ENCODE peak calls at places on chromosome 1, in seven cellular contexts. E is effector CD4-positive, alpha-beta T cell; C is RPMI7951; D is occipital lobe; Z is stimulated activated CD8-positive, alpha-beta memory T cell treated with anti-CD3 and anti-CD28 coated beads, Interleukin-15, amount 100 ng/mL, for 1 hour; M is cardiac fibroblast; J is body of pancreas. N is an unnamed sample.

GRCh38 chr1:220391426-220391825 is 119.2 kb upstream of the RAB3GAP2 start:
- DNase-seq in E (no peak), C (no peak), D (no peak), Z (no peak), M (no peak), J (no peak), N (no peak)

GRCh38 chr1:234970731-234971476 is 157.7 kb downstream of the TOMM20 start:
- DNase-seq in E (no peak), C (peak; percentile 97), D (no peak), Z (no peak), M (peak; percentile 98), J (peak; percentile 67), N (no peak)

GRCh38 chr1:155093938-155094621 is 15.4 kb downstream of the EFNA3 start:
- DNase-seq in E (no peak), C (peak; percentile 52), D (peak; percentile 75), Z (no peak), M (peak; percentile 74), J (no peak), N (no peak)

GRCh38 chr1:18950415-18951026 is 6.0 kb downstream of the IFFO2 start:
- DNase-seq in E (no peak), C (peak; percentile 64), D (no peak), Z (no peak), M (peak; percentile 24), J (no peak), N (no peak)

GRCh38 chr1:2845874-2846273 is 44.4 kb upstream of the TTC34 start:
- DNase-seq in E (no peak), C (no peak), D (no peak), Z (no peak), M (no peak), J (no peak), N (no peak)

GRCh38 chr1:176998396-176998795 is 166.1 kb downstream of the ASTN1 start:
- DNase-seq in E (no peak), C (no peak), D (no peak), Z (no peak), M (no peak), J (no peak), N (no peak)

GRCh38 chr1:45960930-45961715 is 157.7 kb downstream of the MAST2 start:
- DNase-seq in E (no peak), C (no peak), D (no peak), Z (no peak), M (no peak), J (no peak), N (no peak)

GRCh38 chr1:151156515-151156819 is at the start of gene TNFAIP8L2:
- DNase-seq in E (peak; percentile 64), C (no peak), D (no peak), Z (peak; percentile 64), M (no peak), J (no peak), N (no peak)

GRCh38 chr1:12473596-12474329 is 144.2 kb downstream of the DHRS3 start:
- DNase-seq in E (no peak), C (peak; percentile 29), D (no peak), Z (no peak), M (no peak), J (no peak), N (no peak)

GRCh38 chr1:159071970-159072582 is 4.5 kb downstream of the AIM2 start:
- DNase-seq in E (no peak), C (peak; percentile 68), D (no peak), Z (no peak), M (peak; percentile 88), J (no peak), N (peak; percentile 12)

GRCh38 chr1:243482237-243483022 is 226.6 kb downstream of the SDCCAG8 start:
- DNase-seq in E (no peak), C (no peak), D (peak; percentile 58), Z (no peak), M (peak; percentile 92), J (no peak), N (peak; percentile 31)

GRCh38 chr1:19310720-19311502 is 1.0 kb downstream of the AKR7A2 start:
- DNase-seq in E (no peak), C (no peak), D (no peak), Z (no peak), M (peak; percentile 16), J (no peak), N (no peak)

GRCh38 chr1:117077267-117077666 is 17.1 kb downstream of the TTF2 start:
- DNase-seq in E (no peak), C (peak; percentile 80), D (no peak), Z (no peak), M (peak; percentile 72), J (no peak), N (no peak)

GRCh38 chr1:181102841-181103240 is 14.3 kb downstream of the IER5 start:
- DNase-seq in E (no peak), C (peak; percentile 29), D (no peak), Z (no peak), M (no peak), J (no peak), N (no peak)

GRCh38 chr1:10672376-10673050 is 123.9 kb downstream of the CASZ1 start:
- DNase-seq in E (no peak), C (no peak), D (no peak), Z (no peak), M (no peak), J (no peak), N (no peak)

GRCh38 chr1:24351918-24352637 is 32.9 kb downstream of the GRHL3 start:
- DNase-seq in E (no peak), C (peak; percentile 63), D (peak; percentile 12), Z (no peak), M (peak; percentile 17), J (no peak), N (no peak)

GRCh38 chr1:212471286-212471685 is 38.6 kb downstream of the NENF start:
- DNase-seq in E (no peak), C (no peak), D (no peak), Z (no peak), M (no peak), J (no peak), N (no peak)

GRCh38 chr1:92960395-92961130 is 699 bp downstream of the DIPK1A start:
- DNase-seq in E (peak; percentile 49), C (peak; percentile 85), D (peak; percentile 73), Z (peak; percentile 27), M (peak; percentile 85), J (peak; percentile 68), N (peak; percentile 64)

GRCh38 chr1:225467193-225468020 is 39.6 kb upstream of the LBR start:
- DNase-seq in E (peak; percentile 70), C (no peak), D (no peak), Z (peak; percentile 61), M (peak; percentile 39), J (no peak), N (no peak)

GRCh38 chr1:175198332-175198731 is 5.8 kb upstream of the KIAA0040 start:
- DNase-seq in E (no peak), C (no peak), D (no peak), Z (no peak), M (no peak), J (no peak), N (no peak)

GRCh38 chr1:42365118-42365517 is 15.5 kb upstream of the RIMKLA start:
- DNase-seq in E (no peak), C (no peak), D (no peak), Z (no peak), M (no peak), J (no peak), N (no peak)

GRCh38 chr1:192615055-192615454 is 20.9 kb upstream of the RGS13 start:
- DNase-seq in E (no peak), C (no peak), D (no peak), Z (no peak), M (no peak), J (no peak), N (no peak)

N was measured in Calu3.